ENCODE peak calls at places on chromosomes 3 and 15, in five cellular contexts. One of them, this sample, is unnamed.

GRCh38 chr3:23537006-23537620 is 268.6 kb upstream of the UBE2E1 start:
- DNase-seq in brain microvascular endothelial cell: no peak
- DNase-seq in A549: no peak
- DNase-seq in psoas muscle: no peak
- DNase-seq in fibroblast of the aortic adventitia: no peak
- DNase-seq in this sample: no peak

GRCh38 chr3:129312021-129312639 is 33.5 kb downstream of the HMCES start:
- DNase-seq in brain microvascular endothelial cell: no peak
- DNase-seq in A549: no peak
- DNase-seq in psoas muscle: no peak
- DNase-seq in fibroblast of the aortic adventitia: peak
- DNase-seq in this sample: no peak

GRCh38 chr15:88830016-88830415 is 26.8 kb downstream of the ACAN start:
- DNase-seq in brain microvascular endothelial cell: no peak
- DNase-seq in A549: no peak
- DNase-seq in psoas muscle: no peak
- DNase-seq in fibroblast of the aortic adventitia: no peak
- DNase-seq in this sample: no peak

GRCh38 chr15:75502360-75502759 is 50.9 kb upstream of the SIN3A start:
- DNase-seq in brain microvascular endothelial cell: no peak
- DNase-seq in A549: no peak
- DNase-seq in psoas muscle: no peak
- DNase-seq in fibroblast of the aortic adventitia: no peak
- DNase-seq in this sample: no peak

GRCh38 chr3:167829057-167829456 is 93.5 kb downstream of the SERPINI1 start:
- DNase-seq in brain microvascular endothelial cell: no peak
- DNase-seq in A549: no peak
- DNase-seq in psoas muscle: no peak
- DNase-seq in fibroblast of the aortic adventitia: no peak
- DNase-seq in this sample: no peak

GRCh38 chr3:187044206-187044605 is 95.1 kb downstream of the RPL39L start:
- DNase-seq in brain microvascular endothelial cell: no peak
- DNase-seq in A549: no peak
- DNase-seq in psoas muscle: no peak
- DNase-seq in fibroblast of the aortic adventitia: peak
- DNase-seq in this sample: no peak

GRCh38 chr3:46321461-46322104 is 32.3 kb upstream of the CCR2 start:
- DNase-seq in brain microvascular endothelial cell: no peak
- DNase-seq in A549: no peak
- DNase-seq in psoas muscle: no peak
- DNase-seq in fibroblast of the aortic adventitia: no peak
- DNase-seq in this sample: no peak

GRCh38 chr3:72296477-72297111 is 511.6 kb upstream of the PROK2 start:
- DNase-seq in brain microvascular endothelial cell: no peak
- DNase-seq in A549: no peak
- DNase-seq in psoas muscle: no peak
- DNase-seq in fibroblast of the aortic adventitia: no peak
- DNase-seq in this sample: no peak

GRCh38 chr3:131899021-131899420 is 135.8 kb downstream of the CPNE4 start:
- DNase-seq in brain microvascular endothelial cell: no peak
- DNase-seq in A549: no peak
- DNase-seq in psoas muscle: no peak
- DNase-seq in fibroblast of the aortic adventitia: no peak
- DNase-seq in this sample: no peak

GRCh38 chr3:173932624-173933023 is 535.1 kb downstream of the NLGN1 start:
- DNase-seq in brain microvascular endothelial cell: peak
- DNase-seq in A549: no peak
- DNase-seq in psoas muscle: no peak
- DNase-seq in fibroblast of the aortic adventitia: peak
- DNase-seq in this sample: peak

GRCh38 chr15:70488002-70488605 is 275.3 kb downstream of the UACA start:
- DNase-seq in brain microvascular endothelial cell: peak
- DNase-seq in A549: peak
- DNase-seq in psoas muscle: peak
- DNase-seq in fibroblast of the aortic adventitia: peak
- DNase-seq in this sample: peak

GRCh38 chr3:11690863-11691833 is 47.4 kb upstream of the VGLL4 start:
- DNase-seq in brain microvascular endothelial cell: peak
- DNase-seq in A549: no peak
- DNase-seq in psoas muscle: no peak
- DNase-seq in fibroblast of the aortic adventitia: peak
- DNase-seq in this sample: peak

GRCh38 chr3:138609898-138610266 is 1.3 kb downstream of the FAIM start:
- DNase-seq in brain microvascular endothelial cell: no peak
- DNase-seq in A549: no peak
- DNase-seq in psoas muscle: no peak
- DNase-seq in fibroblast of the aortic adventitia: no peak
- DNase-seq in this sample: no peak

GRCh38 chr3:7423995-7424394 is 563.1 kb downstream of the GRM7 start:
- DNase-seq in brain microvascular endothelial cell: no peak
- DNase-seq in A549: no peak
- DNase-seq in psoas muscle: no peak
- DNase-seq in fibroblast of the aortic adventitia: no peak
- DNase-seq in this sample: no peak

GRCh38 chr3:134460965-134461364 is 24.8 kb downstream of the ANAPC13 start:
- DNase-seq in brain microvascular endothelial cell: peak
- DNase-seq in A549: no peak
- DNase-seq in psoas muscle: no peak
- DNase-seq in fibroblast of the aortic adventitia: peak
- DNase-seq in this sample: peak

GRCh38 chr15:27500206-27500605 is 529.2 kb downstream of the GABRG3 start:
- DNase-seq in brain microvascular endothelial cell: no peak
- DNase-seq in A549: no peak
- DNase-seq in psoas muscle: no peak
- DNase-seq in fibroblast of the aortic adventitia: no peak
- DNase-seq in this sample: no peak

GRCh38 chr3:133941390-133941789 is 45.7 kb upstream of the RAB6B start:
- DNase-seq in brain microvascular endothelial cell: peak
- DNase-seq in A549: no peak
- DNase-seq in psoas muscle: no peak
- DNase-seq in fibroblast of the aortic adventitia: peak
- DNase-seq in this sample: peak

GRCh38 chr15:57654136-57654845 is 52.2 kb upstream of the POLR2M start:
- DNase-seq in brain microvascular endothelial cell: no peak
- DNase-seq in A549: no peak
- DNase-seq in psoas muscle: no peak
- DNase-seq in fibroblast of the aortic adventitia: peak
- DNase-seq in this sample: peak

GRCh38 chr15:25783607-25784131 is 79.5 kb downstream of the ATP10A start:
- DNase-seq in brain microvascular endothelial cell: no peak
- DNase-seq in A549: peak
- DNase-seq in psoas muscle: no peak
- DNase-seq in fibroblast of the aortic adventitia: peak
- DNase-seq in this sample: peak

GRCh38 chr3:104132566-104132997 is 1234.1 kb upstream of the ALCAM start:
- DNase-seq in brain microvascular endothelial cell: peak
- DNase-seq in A549: no peak
- DNase-seq in psoas muscle: no peak
- DNase-seq in fibroblast of the aortic adventitia: no peak
- DNase-seq in this sample: peak

GRCh38 chr3:48395714-48396113 is 23.7 kb downstream of the FBXW12 start:
- DNase-seq in brain microvascular endothelial cell: no peak
- DNase-seq in A549: no peak
- DNase-seq in psoas muscle: no peak
- DNase-seq in fibroblast of the aortic adventitia: no peak
- DNase-seq in this sample: no peak

GRCh38 chr3:31516757-31517156 is 16.0 kb upstream of the STT3B start:
- DNase-seq in brain microvascular endothelial cell: no peak
- DNase-seq in A549: no peak
- DNase-seq in psoas muscle: no peak
- DNase-seq in fibroblast of the aortic adventitia: no peak
- DNase-seq in this sample: no peak

GRCh38 chr15:73493936-73494335 is 51.0 kb downstream of the REC114 start:
- DNase-seq in brain microvascular endothelial cell: no peak
- DNase-seq in A549: no peak
- DNase-seq in psoas muscle: no peak
- DNase-seq in fibroblast of the aortic adventitia: no peak
- DNase-seq in this sample: no peak

GRCh38 chr3:24387493-24387892 is 107.2 kb downstream of the THRB start:
- DNase-seq in brain microvascular endothelial cell: peak
- DNase-seq in A549: no peak
- DNase-seq in psoas muscle: no peak
- DNase-seq in fibroblast of the aortic adventitia: peak
- DNase-seq in this sample: peak

GRCh38 chr3:21750831-21751391 is at the start of gene ZNF385D:
- DNase-seq in brain microvascular endothelial cell: peak
- DNase-seq in A549: no peak
- DNase-seq in psoas muscle: peak
- DNase-seq in fibroblast of the aortic adventitia: peak
- DNase-seq in this sample: peak

GRCh38 chr3:29494305-29495036 is 213.6 kb downstream of the RBMS3 start:
- DNase-seq in brain microvascular endothelial cell: no peak
- DNase-seq in A549: no peak
- DNase-seq in psoas muscle: no peak
- DNase-seq in fibroblast of the aortic adventitia: peak
- DNase-seq in this sample: peak

GRCh38 chr3:73759290-73759689 is 134.5 kb upstream of the PDZRN3 start:
- DNase-seq in brain microvascular endothelial cell: no peak
- DNase-seq in A549: no peak
- DNase-seq in psoas muscle: no peak
- DNase-seq in fibroblast of the aortic adventitia: peak
- DNase-seq in this sample: peak

GRCh38 chr3:37453393-37454391 is 279.3 kb upstream of the LRRFIP2 start:
- DNase-seq in brain microvascular endothelial cell: no peak
- DNase-seq in A549: no peak
- DNase-seq in psoas muscle: peak
- DNase-seq in fibroblast of the aortic adventitia: no peak
- DNase-seq in this sample: no peak

GRCh38 chr15:45637552-45638033 is 2.8 kb downstream of the SQOR start:
- DNase-seq in brain microvascular endothelial cell: peak
- DNase-seq in A549: peak
- DNase-seq in psoas muscle: peak
- DNase-seq in fibroblast of the aortic adventitia: peak
- DNase-seq in this sample: peak

GRCh38 chr15:89203705-89204273 is 17.6 kb downstream of the RLBP1 start:
- DNase-seq in brain microvascular endothelial cell: no peak
- DNase-seq in A549: no peak
- DNase-seq in psoas muscle: no peak
- DNase-seq in fibroblast of the aortic adventitia: no peak
- DNase-seq in this sample: no peak

GRCh38 chr3:155424041-155424605 is 130.6 kb upstream of the STRIT1 start:
- DNase-seq in brain microvascular endothelial cell: no peak
- DNase-seq in A549: no peak
- DNase-seq in psoas muscle: no peak
- DNase-seq in fibroblast of the aortic adventitia: no peak
- DNase-seq in this sample: no peak

GRCh38 chr3:126553284-126553811 is 5.4 kb downstream of the C3orf22 start:
- DNase-seq in brain microvascular endothelial cell: no peak
- DNase-seq in A549: no peak
- DNase-seq in psoas muscle: no peak
- DNase-seq in fibroblast of the aortic adventitia: no peak
- DNase-seq in this sample: no peak

GRCh38 chr15:35293353-35294130 is 208.4 kb upstream of the NANOGP8 start:
- DNase-seq in brain microvascular endothelial cell: peak
- DNase-seq in A549: peak
- DNase-seq in psoas muscle: no peak
- DNase-seq in fibroblast of the aortic adventitia: peak
- DNase-seq in this sample: peak

GRCh38 chr15:35288580-35288979 is 203.5 kb upstream of the NANOGP8 start:
- DNase-seq in brain microvascular endothelial cell: no peak
- DNase-seq in A549: no peak
- DNase-seq in psoas muscle: no peak
- DNase-seq in fibroblast of the aortic adventitia: no peak
- DNase-seq in this sample: no peak

GRCh38 chr15:35290301-35290721 is 205.2 kb upstream of the NANOGP8 start:
- DNase-seq in brain microvascular endothelial cell: no peak
- DNase-seq in A549: no peak
- DNase-seq in psoas muscle: no peak
- DNase-seq in fibroblast of the aortic adventitia: no peak
- DNase-seq in this sample: no peak

GRCh38 chr15:35286721-35287120 is 201.6 kb upstream of the NANOGP8 start:
- DNase-seq in brain microvascular endothelial cell: no peak
- DNase-seq in A549: no peak
- DNase-seq in psoas muscle: no peak
- DNase-seq in fibroblast of the aortic adventitia: no peak
- DNase-seq in this sample: no peak

DNA sequence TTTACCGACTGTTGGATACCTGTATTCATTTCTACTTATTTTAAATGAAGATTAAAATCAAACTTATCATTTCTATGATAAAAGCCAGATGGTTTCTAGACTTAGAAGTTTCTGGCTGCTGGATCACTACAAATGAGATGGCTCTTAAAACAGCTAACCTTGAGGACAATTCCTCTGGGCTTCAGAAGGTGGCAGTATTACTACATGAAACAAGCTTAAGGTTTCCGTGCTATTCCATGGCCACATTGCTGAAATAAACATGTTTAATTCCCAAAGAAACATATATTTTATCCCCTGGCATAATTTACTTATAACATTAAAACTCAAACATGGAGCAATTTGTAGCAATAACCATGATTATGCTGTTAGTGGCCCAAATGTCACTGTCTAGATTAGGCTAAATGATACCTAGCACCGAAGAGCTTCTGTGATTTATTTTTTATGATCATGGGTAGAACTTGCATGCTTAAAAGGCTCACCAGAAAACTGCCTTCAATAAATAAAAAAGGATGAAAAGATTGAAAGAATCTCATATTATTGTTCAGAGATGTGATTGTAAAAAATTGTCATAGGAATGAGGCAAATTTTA is 204.0 kb upstream of the NANOGP8 start:
- DNase-seq in brain microvascular endothelial cell: peak
- DNase-seq in A549: peak
- DNase-seq in psoas muscle: no peak
- DNase-seq in fibroblast of the aortic adventitia: peak
- DNase-seq in this sample: peak
- TF ChIP-seq CTCF in brain microvascular endothelial cell: peak
- TF ChIP-seq CTCF in A549: peak
- TF ChIP-seq CTCF in psoas muscle: peak
- TF ChIP-seq CTCF in fibroblast of the aortic adventitia: peak
- TF ChIP-seq CTCF in this sample: peak

GRCh38 chr15:77768107-77768506 is 135.4 kb upstream of the LINGO1 start:
- DNase-seq in brain microvascular endothelial cell: no peak
- DNase-seq in A549: no peak
- DNase-seq in psoas muscle: no peak
- DNase-seq in fibroblast of the aortic adventitia: no peak
- DNase-seq in this sample: no peak
- TF ChIP-seq CTCF in brain microvascular endothelial cell: no peak
- TF ChIP-seq CTCF in A549: no peak
- TF ChIP-seq CTCF in psoas muscle: no peak
- TF ChIP-seq CTCF in fibroblast of the aortic adventitia: no peak
- TF ChIP-seq CTCF in this sample: no peak

GRCh38 chr3:15557511-15557946 is 36.0 kb upstream of the COLQ start:
- DNase-seq in brain microvascular endothelial cell: peak
- DNase-seq in A549: peak
- DNase-seq in psoas muscle: no peak
- DNase-seq in fibroblast of the aortic adventitia: peak
- DNase-seq in this sample: peak
- TF ChIP-seq CTCF in brain microvascular endothelial cell: peak
- TF ChIP-seq CTCF in A549: peak
- TF ChIP-seq CTCF in psoas muscle: peak
- TF ChIP-seq CTCF in fibroblast of the aortic adventitia: peak
- TF ChIP-seq CTCF in this sample: peak

DNA sequence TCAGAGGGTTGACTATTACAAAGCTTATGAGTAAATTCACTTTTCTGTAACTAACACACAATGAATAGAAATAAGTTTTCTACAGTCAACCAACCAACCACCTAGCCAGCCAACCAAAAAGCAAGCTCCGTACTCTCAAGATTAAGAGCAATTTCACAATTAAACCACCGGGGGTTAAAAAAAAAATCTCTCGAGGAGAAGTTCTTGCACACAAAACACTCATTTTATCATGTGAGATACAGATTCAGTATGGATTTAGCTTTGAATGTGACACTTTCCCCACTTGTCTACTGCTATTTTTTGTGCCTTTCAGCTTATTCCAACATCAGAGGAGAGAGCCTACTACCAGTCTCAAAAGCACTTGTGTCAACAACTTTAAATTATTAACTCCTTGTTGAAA is 135.3 kb downstream of the SV2B start:
- DNase-seq in brain microvascular endothelial cell: no peak
- DNase-seq in A549: no peak
- DNase-seq in psoas muscle: no peak
- DNase-seq in fibroblast of the aortic adventitia: no peak
- DNase-seq in this sample: no peak
- TF ChIP-seq CTCF in brain microvascular endothelial cell: no peak
- TF ChIP-seq CTCF in A549: no peak
- TF ChIP-seq CTCF in psoas muscle: no peak
- TF ChIP-seq CTCF in fibroblast of the aortic adventitia: no peak
- TF ChIP-seq CTCF in this sample: no peak

This sample was measured in AG10803.